ENCODE peak calls at places on chromosomes 4 and X, in four cellular contexts. K is right atrium auricular region, D is stomach, E is sigmoid colon. L is an unnamed sample.

GRCh38 chr4:105620640-105621323 is 68.4 kb downstream of the ARHGEF38 start:
- DNase-seq in K (no peak), D (no peak), E (no peak), L (peak)

GRCh38 chrX:123487674-123488073 is 245.2 kb downstream of the THOC2 start:
- DNase-seq in K (no peak), D (no peak), E (no peak), L (peak)

GRCh38 chrX:53013291-53013690 is 35.3 kb upstream of the GPR173 start:
- DNase-seq in K (no peak), D (no peak), E (no peak), L (no peak)

GRCh38 chr4:26325191-26325590 is 4.4 kb downstream of the RBPJ start:
- DNase-seq in K (no peak), D (no peak), E (no peak), L (peak)

GRCh38 chr4:37976991-37977470 is 16.8 kb downstream of the PTTG2 start:
- DNase-seq in K (peak), D (peak), E (peak), L (peak)

GRCh38 chrX:24515447-24515846 is 50.4 kb downstream of the PDK3 start:
- DNase-seq in K (no peak), D (no peak), E (no peak), L (peak)

GRCh38 chr4:6840062-6840976 is 57.8 kb downstream of the KIAA0232 start:
- DNase-seq in K (no peak), D (no peak), E (no peak), L (peak)

GRCh38 chr4:139913995-139914394 is 240.0 kb downstream of the MAML3 start:
- DNase-seq in K (no peak), D (no peak), E (no peak), L (peak)

GRCh38 chr4:183499389-183499788 is 5.5 kb upstream of the ING2 start:
- DNase-seq in K (no peak), D (peak), E (no peak), L (no peak)

GRCh38 chrX:20362268-20363002 is 95.7 kb upstream of the RPS6KA3 start:
- DNase-seq in K (no peak), D (no peak), E (no peak), L (peak)

GRCh38 chr4:88991746-88992145 is 65.2 kb downstream of the FAM13A start:
- DNase-seq in K (no peak), D (no peak), E (no peak), L (no peak)

GRCh38 chr4:155903453-155903852 is at the start of gene TDO2:
- DNase-seq in K (no peak), D (no peak), E (no peak), L (peak)

GRCh38 chr4:84792366-84793301 is 173.9 kb downstream of the WDFY3 start:
- DNase-seq in K (no peak), D (no peak), E (no peak), L (peak)

GRCh38 chr4:84028340-84028739 is 470.8 kb downstream of the NKX6-1 start:
- DNase-seq in K (no peak), D (no peak), E (no peak), L (no peak)

GRCh38 chr4:121784975-121785374 is 16.1 kb upstream of the EXOSC9 start:
- DNase-seq in K (no peak), D (no peak), E (peak), L (peak)

GRCh38 chr4:26082565-26082964 is 168.5 kb downstream of the SMIM20 start:
- DNase-seq in K (no peak), D (no peak), E (no peak), L (no peak)

GRCh38 chrX:20664774-20665173 is 398.1 kb upstream of the RPS6KA3 start:
- DNase-seq in K (no peak), D (no peak), E (no peak), L (no peak)

GRCh38 chr4:66572949-66573348 is 902.7 kb upstream of the EPHA5 start:
- DNase-seq in K (no peak), D (no peak), E (no peak), L (peak)

GRCh38 chr4:158065176-158065575 is 107.6 kb downstream of the GASK1B start:
- DNase-seq in K (no peak), D (no peak), E (no peak), L (no peak)

GRCh38 chr4:1611501-1611870 is 72.6 kb downstream of the FAM53A start:
- DNase-seq in K (no peak), D (no peak), E (no peak), L (no peak)

GRCh38 chrX:38860106-38861013 is 59.1 kb downstream of the MID1IP1 start:
- DNase-seq in K (no peak), D (no peak), E (no peak), L (no peak)

GRCh38 chr4:109648997-109649575 is 54.2 kb downstream of the CASP6 start:
- DNase-seq in K (no peak), D (no peak), E (no peak), L (no peak)

GRCh38 chr4:8143392-8144140 is 15.0 kb downstream of the ABLIM2 start:
- DNase-seq in K (no peak), D (no peak), E (no peak), L (no peak)

GRCh38 chr4:155777971-155778710 is 19.3 kb downstream of the GUCY1B1 start:
- DNase-seq in K (no peak), D (no peak), E (no peak), L (peak)

GRCh38 chrX:17559728-17560379 is 177.4 kb upstream of the SCML1 start:
- DNase-seq in K (no peak), D (peak), E (no peak), L (peak)

GRCh38 chrX:69412661-69413060 is 91.5 kb upstream of the NALF2 start:
- DNase-seq in K (no peak), D (no peak), E (no peak), L (no peak)

GRCh38 chr4:78876568-78877320 is 62.5 kb downstream of the PAQR3 start:
- DNase-seq in K (no peak), D (no peak), E (no peak), L (peak)

GRCh38 chr4:78885598-78885997 is 53.6 kb downstream of the PAQR3 start:
- DNase-seq in K (no peak), D (no peak), E (no peak), L (no peak)

GRCh38 chr4:78878031-78878430 is 61.2 kb downstream of the PAQR3 start:
- DNase-seq in K (no peak), D (no peak), E (no peak), L (no peak)

GRCh38 chr4:78880874-78881492 is 58.3 kb downstream of the PAQR3 start:
- DNase-seq in K (no peak), D (no peak), E (no peak), L (no peak)
- H3K27ac ChIP-seq in K (no peak), D (no peak), E (no peak), L (no peak)

GRCh38 chr4:185205697-185206342 is 2.0 kb upstream of the CFAP97 start:
- DNase-seq in K (no peak), D (no peak), E (no peak), L (no peak)
- H3K4me3 ChIP-seq in K (no peak), D (no peak), E (no peak), L (no peak)

DNA sequence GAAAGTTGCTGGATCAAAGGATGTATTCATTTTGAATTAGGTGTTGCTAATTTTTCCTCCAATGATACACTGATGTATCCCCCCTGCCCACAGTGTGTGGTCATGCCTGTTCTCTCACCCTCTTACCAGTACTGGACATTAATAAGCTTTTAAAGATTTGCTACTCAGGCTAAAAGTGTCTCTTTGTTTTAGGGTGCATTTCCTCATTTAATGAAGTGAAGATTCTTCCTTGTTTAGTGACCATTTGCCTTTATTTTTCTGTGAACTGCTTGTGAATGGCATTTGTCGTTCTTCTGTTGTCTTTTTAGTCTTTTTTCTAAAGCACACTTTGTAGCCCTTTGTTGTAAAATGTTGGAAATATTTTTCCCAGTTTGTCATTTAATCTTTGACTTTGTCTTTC is 5.0 kb downstream of the MSMO1 start:
- DNase-seq in K (no peak), D (no peak), E (no peak), L (no peak)
- H3K27ac ChIP-seq in K (no peak), D (no peak), E (no peak), L (no peak)

GRCh38 chrX:153688900-153689590 is 1.3 kb downstream of the SLC6A8 start:
- DNase-seq in K (no peak), D (peak), E (peak), L (peak)
- H3K4me3 ChIP-seq in K (peak), D (peak), E (peak), L (peak)

GRCh38 chrX:55815546-55815945 is 98.0 kb downstream of the RRAGB start:
- DNase-seq in K (no peak), D (no peak), E (no peak), L (no peak)
- H3K27ac ChIP-seq in K (no peak), D (no peak), E (no peak), L (no peak)

GRCh38 chrX:131747173-131747572 is 203.3 kb downstream of the OR13H1 start:
- DNase-seq in K (no peak), D (peak), E (peak), L (peak)
- H3K4me3 ChIP-seq in K (peak), D (no peak), E (peak), L (no peak)

L was measured in fibroblast of lung.